ENCODE peak calls at places on chromosomes 6 and 20, in eight cellular contexts. Z is AG10803; A is Daoy; H is CD8-positive, alpha-beta memory T cell; L is activated T-cell treated with anti-CD3 and anti-CD28 coated beads for 1 hour; M is spleen; E is stimulated activated CD8-positive, alpha-beta memory T cell treated with anti-CD3 and anti-CD28 coated beads, Interleukin-2, amount 100 ng/mL, for 1 hour; V is stimulated activated CD4-positive, alpha-beta T cell treated with anti-CD3 and anti-CD28 coated beads, Interleukin-12 subunit alpha, Interleukin-12 subunit beta, amount 100 ng/mL, for 4 hours. S is an unnamed sample.

GRCh38 chr6:111995409-111995808 is 58.5 kb upstream of the CCN6 start:
- DNase-seq in E (no peak), A (peak), L (no peak), M (no peak), Z (peak), V (no peak), H (no peak), S (no peak)

GRCh38 chr6:151004415-151005024 is 139.0 kb downstream of the MTHFD1L start:
- DNase-seq in V (no peak), E (no peak), L (no peak), Z (peak), A (peak), H (no peak), M (no peak), S (peak)

GRCh38 chr20:20824924-20825584 is 112.6 kb upstream of the RALGAPA2 start:
- DNase-seq in Z (peak), V (peak), E (peak), M (peak), H (peak), A (peak), L (peak), S (peak)

GRCh38 chr6:168157272-168158007 is 78.4 kb upstream of the FRMD1 start:
- DNase-seq in V (no peak), L (no peak), M (no peak), E (no peak), H (no peak), A (peak), Z (peak), S (peak)

GRCh38 chr20:41249371-41249770 is 68.2 kb downstream of the ZHX3 start:
- DNase-seq in E (no peak), Z (peak), H (no peak), A (peak), V (no peak), L (no peak), M (no peak), S (no peak)

GRCh38 chr6:151269318-151269995 is 29.7 kb downstream of the AKAP12 start:
- DNase-seq in H (no peak), E (no peak), L (no peak), A (no peak), Z (peak), V (no peak), M (no peak), S (no peak)

GRCh38 chr20:31868853-31869672 is 1.3 kb downstream of the DUSP15 start:
- DNase-seq in Z (no peak), L (no peak), H (no peak), E (no peak), M (no peak), A (no peak), V (no peak), S (no peak)

GRCh38 chr20:29427201-29428060 is 1830.0 kb upstream of the DEFB115 start:
- DNase-seq in A (peak), Z (no peak), V (no peak), M (no peak), E (no peak), L (no peak), H (no peak), S (no peak)

GRCh38 chr6:15363523-15364400 is 117.9 kb downstream of the JARID2 start:
- DNase-seq in V (no peak), H (no peak), Z (no peak), L (no peak), A (no peak), E (no peak), M (no peak), S (peak)

GRCh38 chr20:49859807-49860206 is 47.2 kb downstream of the SLC9A8 start:
- DNase-seq in V (no peak), L (no peak), H (no peak), E (no peak), M (no peak), Z (no peak), A (no peak), S (peak)

GRCh38 chr6:152821525-152821924 is 70.9 kb downstream of the VIP start:
- DNase-seq in Z (no peak), A (no peak), L (no peak), M (no peak), H (no peak), V (no peak), E (no peak), S (no peak)

GRCh38 chr6:163230901-163231300 is 183.6 kb upstream of the QKI start:
- DNase-seq in L (no peak), A (no peak), V (no peak), M (no peak), H (no peak), E (no peak), Z (no peak), S (no peak)

GRCh38 chr6:35448191-35448590 is 3.9 kb upstream of the FANCE start:
- DNase-seq in E (no peak), V (no peak), H (no peak), M (no peak), A (no peak), L (no peak), Z (no peak), S (no peak)

S was measured in Calu3.